ENCODE peak calls at places on chromosomes 2 and 18, in four cellular contexts. T is HepG2, R is HCT116, E is K562. F is an unnamed sample.

GRCh38 chr2:230441188-230441897 is 25.3 kb downstream of the SP100 start:
- DNase-seq in R (no peak), E (no peak), T (no peak), F (no peak)

GRCh38 chr2:177334940-177335543 is 57.5 kb upstream of the AGPS start:
- DNase-seq in R (peak), T (peak), E (peak), F (no peak)

GRCh38 chr2:3486047-3487027 is 33.0 kb downstream of the ADI1 start:
- DNase-seq in E (no peak), T (no peak), R (no peak), F (no peak)

GRCh38 chr18:14100503-14101286 is 31.5 kb downstream of the ZNF519 start:
- DNase-seq in T (no peak), E (no peak), R (no peak), F (no peak)

GRCh38 chr18:3186678-3187658 is 32.8 kb downstream of the MYOM1 start:
- DNase-seq in R (no peak), E (peak), T (peak), F (no peak)

GRCh38 chr2:33274524-33274923 is 201.9 kb upstream of the RASGRP3 start:
- DNase-seq in T (no peak), R (no peak), E (peak), F (no peak)

GRCh38 chr2:7792031-7792651 is 874.9 kb downstream of the RNF144A start:
- DNase-seq in T (peak), E (no peak), R (no peak), F (no peak)

GRCh38 chr2:11339508-11340083 is 4.8 kb downstream of the ROCK2 start:
- DNase-seq in E (no peak), R (no peak), T (no peak), F (no peak)

GRCh38 chr18:46322411-46322891 is 218.3 kb downstream of the HAUS1 start:
- DNase-seq in T (no peak), E (no peak), R (no peak), F (no peak)

GRCh38 chr2:121038831-121039230 is 246.2 kb downstream of the TFCP2L1 start:
- DNase-seq in R (no peak), T (no peak), E (no peak), F (no peak)

GRCh38 chr2:38129987-38130386 is 54.0 kb upstream of the CYP1B1 start:
- DNase-seq in T (no peak), E (no peak), R (no peak), F (no peak)

GRCh38 chr2:223166215-223166493 is 114.2 kb downstream of the KCNE4 start:
- DNase-seq in R (no peak), E (no peak), T (no peak), F (no peak)

GRCh38 chr2:239192975-239193374 is 207.8 kb downstream of the HDAC4 start:
- DNase-seq in E (no peak), R (no peak), T (no peak), F (no peak)

GRCh38 chr2:26043862-26044736 is 10.2 kb downstream of the RAB10 start:
- DNase-seq in R (no peak), T (peak), E (no peak), F (no peak)

GRCh38 chr2:130727286-130727924 is 1.5 kb upstream of the GPR148 start:
- DNase-seq in E (peak), T (no peak), R (peak), F (peak)

GRCh38 chr18:62187543-62188378 is 706 bp downstream of the RELCH start:
- DNase-seq in R (no peak), E (peak), T (peak), F (peak)

GRCh38 chr2:1055014-1055595 is 104.5 kb downstream of the SNTG2 start:
- DNase-seq in R (no peak), E (no peak), T (no peak), F (no peak)

GRCh38 chr18:10140928-10141327 is 227.1 kb downstream of the VAPA start:
- DNase-seq in E (no peak), R (no peak), T (peak), F (peak)

GRCh38 chr2:239948100-239948881 is 76.9 kb downstream of the NDUFA10 start:
- DNase-seq in T (no peak), E (no peak), R (no peak), F (no peak)

GRCh38 chr2:81895620-81896245 is 1591.2 kb upstream of the LRRTM1 start:
- DNase-seq in E (no peak), R (no peak), T (no peak), F (no peak)

GRCh38 chr2:138201326-138201725 is 237.1 kb downstream of the HNMT start:
- DNase-seq in R (no peak), E (no peak), T (no peak), F (no peak)

GRCh38 chr2:108933691-108934117 is 55.3 kb downstream of the EDAR start:
- DNase-seq in T (no peak), R (no peak), E (peak), F (no peak)

GRCh38 chr2:198054299-198054698 is 249.9 kb downstream of the PLCL1 start:
- DNase-seq in T (peak), E (peak), R (peak), F (peak)

GRCh38 chr2:54438271-54438670 is 17.9 kb upstream of the SPTBN1 start:
- DNase-seq in R (no peak), T (no peak), E (no peak), F (no peak)

GRCh38 chr2:104504331-104505073 is 349.4 kb upstream of the POU3F3 start:
- DNase-seq in T (no peak), E (no peak), R (no peak), F (no peak)

GRCh38 chr2:225020157-225020864 is 22.0 kb downstream of the DOCK10 start:
- DNase-seq in E (no peak), T (no peak), R (no peak), F (no peak)

GRCh38 chr2:59217360-59217759 is 976.2 kb upstream of the FANCL start:
- DNase-seq in E (no peak), R (no peak), T (no peak), F (no peak)

GRCh38 chr18:49031511-49032188 is 80.9 kb upstream of the SMAD7 start:
- DNase-seq in R (no peak), T (no peak), E (no peak), F (peak)

GRCh38 chr2:20641123-20641985 is 9.5 kb downstream of the HS1BP3 start:
- DNase-seq in T (no peak), E (no peak), R (no peak), F (no peak)

GRCh38 chr2:234670052-234670451 is 173.2 kb upstream of the ARL4C start:
- DNase-seq in T (no peak), E (no peak), R (no peak), F (no peak)

GRCh38 chr2:186036862-186037449 is 298.4 kb downstream of the FSIP2 start:
- DNase-seq in T (no peak), E (no peak), R (no peak), F (no peak)

GRCh38 chr2:238936162-238937052 is 88.5 kb downstream of the TWIST2 start:
- DNase-seq in R (no peak), T (no peak), E (no peak), F (no peak)

GRCh38 chr2:141699573-141699972 is 431.2 kb downstream of the LRP1B start:
- DNase-seq in E (no peak), T (peak), R (no peak), F (no peak)

GRCh38 chr2:200737585-200737984 is 74.1 kb upstream of the BZW1 start:
- DNase-seq in E (no peak), R (no peak), T (no peak), F (no peak)

GRCh38 chr2:214481204-214481603 is 70.3 kb downstream of the VWC2L start:
- DNase-seq in E (no peak), T (no peak), R (no peak), F (no peak)

GRCh38 chr2:179107179-179107541 is 57.2 kb upstream of the CCDC141 start:
- DNase-seq in R (no peak), T (no peak), E (no peak), F (no peak)

GRCh38 chr2:187188783-187189631 is 259.0 kb downstream of the CALCRL start:
- DNase-seq in E (no peak), R (no peak), T (no peak), F (no peak)

GRCh38 chr2:229422005-229422404 is 150.9 kb upstream of the PID1 start:
- DNase-seq in R (no peak), E (no peak), T (no peak), F (no peak)

GRCh38 chr2:232761301-232761907 is 15.0 kb downstream of the KCNJ13 start:
- DNase-seq in E (peak), R (peak), T (peak), F (no peak)
- TF ChIP-seq SP1 in E (no peak), R (no peak), T (no peak), F (no peak)

GRCh38 chr2:150480241-150480640 is 7.2 kb downstream of the RND3 start:
- DNase-seq in T (no peak), R (no peak), E (no peak), F (no peak)
- H3K27ac ChIP-seq in T (no peak), R (no peak), E (no peak), F (no peak)

GRCh38 chr2:15719566-15720313 is 128.1 kb downstream of the DDX1 start:
- DNase-seq in T (no peak), E (no peak), R (no peak), F (no peak)
- TF ChIP-seq SP1 in T (no peak), E (no peak), R (no peak), F (no peak)

GRCh38 chr2:100234141-100234540 is 88.2 kb downstream of the LONRF2 start:
- DNase-seq in E (no peak), T (no peak), R (no peak), F (no peak)

GRCh38 chr2:100236166-100236565 is 86.1 kb downstream of the LONRF2 start:
- DNase-seq in T (no peak), E (no peak), R (no peak), F (no peak)

GRCh38 chr2:100237046-100237615 is 85.2 kb downstream of the LONRF2 start:
- DNase-seq in R (no peak), E (no peak), T (no peak), F (no peak)

GRCh38 chr2:100235581-100235980 is 86.7 kb downstream of the LONRF2 start:
- DNase-seq in T (no peak), E (no peak), R (no peak), F (no peak)

GRCh38 chr2:100235098-100235497 is 87.2 kb downstream of the LONRF2 start:
- DNase-seq in R (no peak), T (no peak), E (no peak), F (no peak)
- H3K27ac ChIP-seq in R (no peak), T (no peak), E (no peak), F (no peak)

GRCh38 chr18:23484783-23485182 is 18.5 kb upstream of the RMC1 start:
- DNase-seq in T (no peak), R (no peak), E (no peak), F (no peak)

GRCh38 chr18:23485386-23485785 is 17.9 kb upstream of the RMC1 start:
- DNase-seq in R (no peak), T (no peak), E (no peak), F (no peak)

GRCh38 chr18:23493654-23494053 is 9.7 kb upstream of the RMC1 start:
- DNase-seq in T (no peak), E (no peak), R (no peak), F (no peak)

DNA sequence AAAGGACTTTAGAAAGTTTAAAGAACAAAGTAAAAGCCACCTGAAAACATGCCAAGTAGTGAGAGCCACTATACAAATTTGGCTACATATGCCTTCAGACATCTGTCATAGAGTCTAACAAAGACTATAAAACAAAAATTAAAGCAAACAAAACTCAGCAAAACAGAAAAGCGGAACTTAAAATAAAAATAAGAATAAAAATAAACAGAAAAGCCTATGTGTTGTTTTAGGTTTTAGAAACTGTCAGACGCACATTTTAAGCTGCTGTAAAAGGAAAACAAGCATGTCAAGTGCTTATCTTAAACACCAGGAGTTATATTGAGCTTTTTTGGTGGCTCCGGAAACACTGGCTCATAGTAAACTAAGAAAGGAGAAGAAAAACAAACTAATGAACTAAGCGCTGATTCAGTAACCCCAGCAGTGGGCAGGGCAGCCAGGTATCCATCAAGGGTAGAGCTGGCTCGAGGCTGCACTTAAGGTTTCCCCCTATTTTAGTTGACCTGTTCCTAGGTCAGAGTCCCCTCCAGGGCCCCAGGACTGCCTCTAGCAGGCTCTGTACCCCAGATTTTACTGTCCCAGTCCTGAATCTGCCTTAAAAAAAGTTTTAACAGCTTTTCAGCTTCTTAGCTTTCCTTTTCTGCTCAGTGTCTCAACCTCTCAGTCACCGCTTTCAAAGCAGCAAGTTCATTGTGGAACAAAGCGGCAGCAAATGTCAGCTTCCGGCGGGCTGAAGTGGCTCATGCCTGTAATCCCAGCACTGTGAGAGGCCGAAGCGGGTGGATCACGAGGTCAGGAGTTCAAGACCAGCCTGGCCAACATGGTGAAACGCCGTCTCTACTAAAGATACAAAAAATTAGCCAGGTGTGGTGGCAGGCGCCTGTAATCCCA is 15.3 kb upstream of the RMC1 start:
- DNase-seq in E (peak), R (no peak), T (peak), F (no peak)
- TF ChIP-seq SP1 in E (no peak), R (no peak), T (no peak), F (no peak)

GRCh38 chr2:201955702-201956141 is 77.9 kb upstream of the FZD7 start:
- DNase-seq in R (no peak), T (no peak), E (no peak), F (no peak)
- H3K27ac ChIP-seq in R (no peak), T (no peak), E (no peak), F (no peak)

GRCh38 chr2:43426305-43427031 is 169.4 kb downstream of the THADA start:
- DNase-seq in R (peak), T (peak), E (peak), F (no peak)
- TF ChIP-seq SP1 in R (peak), T (no peak), E (no peak), F (no peak)

F was measured in H1.